ENCODE peak calls at places on chromosomes 5 and 9, in six cellular contexts. W is IMR-90; E is PC-9; K is CD4-positive, alpha-beta memory T cell; J is kidney; M is transverse colon. S is an unnamed sample.

GRCh38 chr5:140223567-140223966 is 48.6 kb downstream of the CYSTM1 start:
- DNase-seq in J (no peak), E (no peak), W (no peak), K (no peak), M (no peak), S (no peak)

GRCh38 chr5:176812269-176813259 is 2.2 kb downstream of the UNC5A start:
- DNase-seq in E (no peak), W (no peak), J (no peak), M (no peak), K (no peak), S (no peak)

GRCh38 chr5:24353606-24354005 is 291.2 kb downstream of the CDH10 start:
- DNase-seq in M (no peak), K (no peak), W (no peak), J (no peak), E (no peak), S (no peak)

GRCh38 chr5:139696894-139697658 is 48.9 kb downstream of the CXXC5 start:
- DNase-seq in J (peak; percentile 98), E (no peak), M (peak; percentile 59), W (peak; percentile 91), K (peak; percentile 19), S (no peak)

GRCh38 chr5:167448376-167448775 is 843.1 kb upstream of the WWC1 start:
- DNase-seq in J (no peak), M (no peak), K (no peak), E (no peak), W (no peak), S (no peak)

GRCh38 chr9:9963861-9964260 is 648.9 kb downstream of the PTPRD start:
- DNase-seq in M (no peak), K (no peak), W (no peak), J (no peak), E (no peak), S (no peak)

GRCh38 chr5:62042007-62042406 is 264.0 kb upstream of the KIF2A start:
- DNase-seq in K (no peak), M (no peak), J (no peak), W (no peak), E (no peak), S (no peak)

GRCh38 chr5:147515269-147515668 is 5.4 kb upstream of the DPYSL3 start:
- DNase-seq in E (no peak), W (no peak), K (no peak), J (no peak), M (no peak), S (no peak)

GRCh38 chr9:96435345-96435744 is 14.6 kb upstream of the HABP4 start:
- DNase-seq in J (no peak), E (no peak), W (no peak), K (no peak), M (no peak), S (no peak)

GRCh38 chr5:132425975-132426524 is 56.5 kb downstream of the SLC22A5 start:
- DNase-seq in W (no peak), M (no peak), K (no peak), J (no peak), E (no peak), S (no peak)
- H3K4me1 ChIP-seq in W (peaks cover 51% of the 10 kb centered on the region), M (peaks cover 100% of the 10 kb centered on the region), K (peaks cover 100% of the 10 kb centered on the region), J (peaks cover 50% of the 10 kb centered on the region), E (peaks cover 79% of the 10 kb centered on the region), S (peaks cover 95% of the 10 kb centered on the region)

DNA sequence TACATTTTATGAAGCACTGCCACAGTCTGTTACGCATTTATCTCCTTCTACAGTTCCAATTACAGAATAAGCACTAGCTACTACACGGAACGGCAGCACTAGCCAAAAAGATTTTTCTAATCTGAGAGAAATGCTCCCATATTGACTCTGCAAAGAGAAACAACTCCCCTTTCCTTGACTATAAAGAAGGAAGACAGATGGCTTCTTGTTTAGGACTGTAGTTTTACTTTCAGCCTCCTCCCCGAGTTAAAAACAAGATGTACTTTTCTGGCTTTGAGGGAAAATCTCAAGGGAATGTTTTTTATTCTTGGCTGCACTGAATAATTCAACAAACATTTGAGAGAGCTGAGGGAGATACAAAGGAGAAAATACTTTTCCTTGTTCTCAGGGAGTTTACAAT is 1.9 kb upstream of the SLC44A1 start:
- DNase-seq in K (no peak), W (no peak), J (no peak), M (no peak), E (no peak), S (no peak)
- H3K4me3 ChIP-seq in K (no peak overlapping the region), W (peak overlapping the region; percentile 10), J (peak overlapping the region; percentile 28), M (no peak overlapping the region), E (no peak overlapping the region), S (no peak overlapping the region)

GRCh38 chr9:124371183-124371582 is 44.1 kb downstream of the PSMB7 start:
- DNase-seq in K (no peak), M (no peak), W (peak; percentile 53), E (peak; percentile 43), J (no peak), S (no peak)
- H3K4me1 ChIP-seq in K (no peaks in the 10 kb centered on the region), M (no peaks in the 10 kb centered on the region), W (peaks cover 14% of the 10 kb centered on the region), E (peaks cover 35% of the 10 kb centered on the region), J (no peaks in the 10 kb centered on the region), S (no peaks in the 10 kb centered on the region)

DNA sequence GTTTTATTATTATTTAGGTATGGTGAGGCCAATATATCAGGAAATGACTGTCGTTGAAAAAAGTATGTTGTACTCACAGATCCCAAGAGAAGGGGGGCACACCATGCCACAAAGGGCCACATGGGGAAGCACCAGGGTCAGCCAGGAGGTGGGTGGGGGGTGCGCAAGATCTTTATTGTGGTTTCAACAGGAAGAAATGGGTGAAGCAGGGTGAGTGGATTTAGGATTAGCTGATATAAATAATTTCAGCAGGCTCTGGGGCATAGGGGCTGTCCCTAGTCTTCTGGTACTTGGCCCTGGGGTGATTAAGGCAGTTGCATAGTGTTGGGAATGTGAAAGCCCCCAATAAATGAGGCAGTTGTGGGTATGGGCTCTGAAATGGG is 8.6 kb downstream of the PDCD1LG2 start:
- DNase-seq in W (no peak), J (no peak), K (no peak), M (no peak), E (no peak), S (no peak)
- H3K4me3 ChIP-seq in W (no peak overlapping the region), J (no peak overlapping the region), K (no peak overlapping the region), M (no peak overlapping the region), E (no peak overlapping the region), S (no peak overlapping the region)

GRCh38 chr5:74627511-74628120 is 12.9 kb downstream of the ENC1 start:
- DNase-seq in J (no peak), K (no peak), W (no peak), E (no peak), M (no peak), S (no peak)

GRCh38 chr5:74626386-74627222 is 13.9 kb downstream of the ENC1 start:
- DNase-seq in K (no peak), M (no peak), E (no peak), W (no peak), J (no peak), S (no peak)

GRCh38 chr5:74631088-74631960 is 9.2 kb downstream of the ENC1 start:
- DNase-seq in J (no peak), E (no peak), K (peak; percentile 15), M (no peak), W (peak; percentile 82), S (no peak)

GRCh38 chr5:74630387-74631087 is 10.0 kb downstream of the ENC1 start:
- DNase-seq in M (no peak), W (peak; percentile 95), J (no peak), E (peak; percentile 91), K (peak; percentile 22), S (no peak)

DNA sequence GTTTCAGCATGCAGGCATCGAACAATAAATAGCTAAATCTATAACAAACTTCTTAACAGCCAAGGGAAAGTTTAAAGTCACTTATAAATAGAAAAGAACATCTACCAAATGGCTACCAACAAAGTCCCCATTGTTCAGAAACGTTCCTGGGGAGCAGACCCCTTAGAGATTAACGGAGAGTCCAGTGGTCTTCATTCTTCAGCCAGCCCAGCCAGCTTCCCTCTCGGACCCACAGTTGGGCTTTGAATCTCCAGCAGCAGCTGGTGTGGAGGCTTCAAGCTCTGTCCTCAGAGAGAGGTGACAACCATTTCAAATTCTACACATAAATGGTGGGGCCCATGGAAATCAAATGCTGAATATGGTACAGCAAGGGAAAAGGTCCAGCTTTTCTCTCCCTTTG is 11.2 kb downstream of the ENC1 start:
- DNase-seq in M (no peak), J (no peak), K (no peak), W (no peak), E (no peak), S (no peak)
- H3K4me1 ChIP-seq in M (peaks cover 28% of the 10 kb centered on the region), J (no peaks in the 10 kb centered on the region), K (peaks cover 21% of the 10 kb centered on the region), W (peaks cover 26% of the 10 kb centered on the region), E (peaks cover 95% of the 10 kb centered on the region), S (no peaks in the 10 kb centered on the region)

GRCh38 chr5:149824115-149824514 is 94.0 kb downstream of the PPARGC1B start:
- DNase-seq in E (no peak), J (no peak), M (no peak), K (no peak), W (no peak), S (no peak)
- H3K4me3 ChIP-seq in E (no peak overlapping the region), J (no peak overlapping the region), M (no peak overlapping the region), K (no peak overlapping the region), W (no peak overlapping the region), S (no peak overlapping the region)

DNA sequence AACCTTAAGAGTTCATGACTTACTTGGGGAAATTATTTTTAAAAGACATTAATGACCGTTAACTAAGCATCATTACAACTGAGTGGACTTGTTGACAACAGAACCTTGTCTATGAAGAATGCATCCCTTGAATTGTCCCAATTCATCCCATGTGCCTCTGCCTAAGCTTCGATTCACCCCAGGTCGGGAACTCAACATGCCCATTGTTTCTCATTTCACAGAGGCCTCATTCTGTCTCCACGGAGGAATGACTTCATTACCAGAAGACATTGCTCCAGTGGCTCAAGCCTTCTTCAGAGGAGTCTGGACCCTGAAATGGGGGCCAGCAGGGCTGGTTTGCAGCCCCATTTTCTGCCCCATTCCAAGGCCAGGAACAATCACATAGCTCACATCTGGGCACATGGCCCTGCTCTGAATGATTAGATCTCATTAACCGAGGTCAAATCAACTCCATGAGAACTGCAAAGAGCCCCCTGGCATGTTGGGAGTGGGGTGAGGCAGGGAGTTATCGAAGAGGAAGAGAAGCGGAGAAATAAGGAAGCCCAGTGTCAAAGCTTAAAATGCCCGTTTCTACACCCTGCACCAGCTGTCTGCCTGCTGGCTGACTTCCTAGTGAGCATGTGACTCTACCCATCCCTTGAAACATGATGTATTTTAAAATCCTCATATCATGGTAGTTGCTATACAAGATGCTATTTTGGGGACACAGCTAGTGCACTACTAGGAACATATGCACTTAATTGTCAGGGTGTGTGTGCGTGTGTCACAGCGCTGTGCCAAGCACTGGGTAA is 137.3 kb downstream of the LHFPL2 start:
- DNase-seq in J (no peak), W (no peak), M (no peak), K (no peak), E (no peak), S (no peak)
- H3K4me1 ChIP-seq in J (no peaks in the 10 kb centered on the region), W (peaks cover 36% of the 10 kb centered on the region), M (peaks cover 39% of the 10 kb centered on the region), K (peaks cover 9% of the 10 kb centered on the region), E (peaks cover 41% of the 10 kb centered on the region), S (no peaks in the 10 kb centered on the region)

DNA sequence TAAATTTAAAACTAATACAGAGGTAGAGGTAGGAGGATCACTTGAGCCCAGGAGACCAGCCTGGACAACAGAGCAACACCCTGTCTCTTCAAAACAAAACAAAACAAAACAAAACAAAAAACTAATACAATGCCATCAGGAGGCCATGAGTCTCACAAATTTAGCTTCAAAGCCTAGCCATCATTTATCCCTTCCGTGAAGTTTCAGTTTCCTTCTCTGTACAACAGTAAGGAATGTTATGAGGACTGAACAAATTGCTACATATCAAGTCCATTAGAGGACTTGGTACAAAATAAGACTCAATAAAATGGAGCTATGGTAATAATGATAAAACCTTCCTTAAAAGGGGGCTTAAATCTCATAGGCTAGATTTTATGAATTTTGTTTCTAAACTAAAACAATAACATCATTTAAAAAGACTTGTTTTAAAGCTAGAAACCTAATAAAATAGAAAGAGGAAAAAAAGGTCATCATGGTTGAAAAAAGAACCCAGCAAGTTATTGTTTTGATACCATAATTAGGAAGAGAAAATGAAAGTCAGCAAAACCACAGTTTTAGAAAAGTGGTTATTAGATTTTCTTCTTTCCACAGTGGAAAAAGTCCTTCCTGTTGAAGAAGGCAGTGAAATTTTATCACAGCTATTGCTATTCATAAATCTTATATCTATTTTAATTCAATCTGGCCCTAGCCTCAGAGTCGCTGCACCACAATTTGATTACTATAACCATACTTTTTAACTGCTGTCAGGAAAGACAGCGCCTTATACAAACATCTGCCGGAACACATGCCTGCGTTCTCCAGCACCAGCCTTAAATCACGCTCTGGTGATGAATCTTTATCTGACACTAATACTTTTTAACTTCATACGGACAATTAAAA is 60.5 kb downstream of the MAPKAP1 start:
- DNase-seq in W (no peak), K (peak; percentile 18), E (no peak), J (no peak), M (no peak), S (no peak)
- H3K4me3 ChIP-seq in W (no peak overlapping the region), K (no peak overlapping the region), E (no peak overlapping the region), J (no peak overlapping the region), M (no peak overlapping the region), S (peak overlapping the region; percentile 41)

S was measured in effector memory CD4-positive, alpha-beta T cell.